ENCODE peak calls at places on chromosomes 4 and X, in six cellular contexts. N is IMR-90, E is pancreas, C is foreskin fibroblast, D is GM12865, M is spleen. V is an unnamed sample.

GRCh38 chrX:17621566-17622270 is 115.6 kb upstream of the SCML1 start:
- DNase-seq in N (no peak), E (no peak), C (no peak), D (no peak), M (no peak), V (no peak)

GRCh38 chr4:52995341-52996030 is 133.4 kb downstream of the RASL11B start:
- DNase-seq in N (peak), E (no peak), C (no peak), D (no peak), M (no peak), V (no peak)

GRCh38 chrX:27882695-27883094 is 74.9 kb downstream of the MAGEB10 start:
- DNase-seq in N (no peak), E (no peak), C (no peak), D (no peak), M (no peak), V (no peak)

GRCh38 chrX:121733514-121733913 is 686.1 kb downstream of the GLUD2 start:
- DNase-seq in N (no peak), E (no peak), C (peak), D (no peak), M (no peak), V (no peak)

GRCh38 chr4:127623755-127624087 is 9.0 kb upstream of the INTU start:
- DNase-seq in N (peak), E (no peak), C (peak), D (no peak), M (no peak), V (peak)

GRCh38 chr4:143773998-143774898 is 73.8 kb upstream of the FREM3 start:
- DNase-seq in N (peak), E (no peak), C (peak), D (peak), M (no peak), V (peak)

GRCh38 chr4:61446957-61447356 is 246.8 kb downstream of the ADGRL3 start:
- DNase-seq in N (no peak), E (no peak), C (no peak), D (no peak), M (no peak), V (no peak)

GRCh38 chr4:72444104-72444503 is 124.9 kb downstream of the ADAMTS3 start:
- DNase-seq in N (no peak), E (no peak), C (no peak), D (no peak), M (no peak), V (no peak)

DNA sequence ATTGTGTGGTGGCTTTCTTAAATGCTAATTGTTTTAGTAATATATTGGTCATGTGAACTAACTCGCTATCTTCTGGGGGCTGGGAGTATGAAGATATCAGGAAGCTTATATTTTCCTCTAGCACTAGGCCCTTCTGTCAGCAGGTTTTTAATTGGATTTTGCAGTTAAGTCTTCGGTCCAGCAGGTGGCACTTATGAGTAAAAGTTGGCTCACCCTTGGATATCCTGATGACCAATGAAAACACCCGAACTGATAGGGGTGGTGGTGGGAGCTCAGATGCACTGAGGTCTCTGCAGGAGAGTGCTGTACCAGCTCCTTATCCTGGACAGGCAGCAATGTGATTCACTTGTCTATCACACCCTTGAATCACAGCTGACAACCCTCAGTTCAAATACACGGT is 1365.8 kb upstream of the DIAPH2 start:
- DNase-seq in N (no peak), E (no peak), C (no peak), D (peak), M (no peak), V (no peak)
- TF ChIP-seq CTCF in N (peak), E (no peak), C (no peak), D (peak), M (no peak), V (peak)

GRCh38 chr4:81290818-81291217 is 75.8 kb upstream of the PRKG2 start:
- DNase-seq in N (no peak), E (no peak), C (no peak), D (no peak), M (no peak), V (no peak)
- TF ChIP-seq CTCF in N (no peak), E (no peak), C (no peak), D (no peak), M (no peak), V (no peak)

GRCh38 chrX:130401415-130402210 is at the start of gene RBMX2:
- DNase-seq in N (peak), E (peak), C (peak), D (peak), M (peak), V (peak)
- TF ChIP-seq CTCF in N (no peak), E (no peak), C (no peak), D (no peak), M (no peak), V (no peak)

DNA sequence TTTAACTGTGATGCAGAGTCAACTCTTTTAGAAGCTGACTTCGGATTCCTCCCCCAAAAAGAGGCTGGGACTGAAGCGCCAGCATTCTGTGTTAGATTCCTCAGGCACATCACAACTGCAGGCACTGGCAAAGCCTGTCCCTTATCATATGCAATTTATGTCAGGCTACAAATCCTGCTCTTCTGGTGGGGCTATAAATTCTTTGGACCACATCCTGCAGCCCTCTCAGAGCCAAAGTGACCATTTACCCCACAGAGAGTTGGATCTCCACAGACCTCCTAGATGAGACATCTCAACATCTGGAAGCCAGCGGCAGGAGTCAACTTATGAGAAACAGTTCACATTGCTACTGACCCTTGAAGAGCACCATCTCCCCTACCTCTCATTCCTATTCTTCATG is 138.4 kb downstream of the CBR4 start:
- DNase-seq in N (no peak), E (no peak), C (peak), D (no peak), M (no peak), V (no peak)
- TF ChIP-seq CTCF in N (no peak), E (no peak), C (no peak), D (no peak), M (no peak), V (no peak)